ENCODE peak calls at places on chromosomes 1 and 21, in seven cellular contexts. J, O, L, C, Z, V and G are unnamed samples.

GRCh38 chr1:160629286-160630210 is 17.3 kb downstream of the SLAMF1 start:
- DNase-seq in C (no peak), V (no peak), O (peak), Z (no peak), L (no peak), J (no peak), G (no peak)

GRCh38 chr1:224058303-224058702 is 55.6 kb upstream of the FBXO28 start:
- DNase-seq in L (no peak), V (no peak), Z (no peak), C (no peak), O (no peak), J (peak), G (no peak)

GRCh38 chr1:182962554-182963115 is 9.7 kb upstream of the SHCBP1L start:
- DNase-seq in V (peak), L (peak), O (peak), C (peak), J (peak), Z (peak), G (peak)

GRCh38 chr1:174040387-174040786 is 18.2 kb upstream of the RC3H1 start:
- DNase-seq in V (no peak), Z (no peak), J (peak), O (no peak), L (no peak), C (peak), G (no peak)

GRCh38 chr1:19656780-19657475 is 7.7 kb upstream of the HTR6 start:
- DNase-seq in J (no peak), V (no peak), Z (no peak), O (no peak), C (no peak), L (no peak), G (no peak)

GRCh38 chr1:156936721-156937220 is 16.3 kb downstream of the LRRC71 start:
- DNase-seq in L (no peak), J (no peak), Z (no peak), O (no peak), V (no peak), C (no peak), G (no peak)

GRCh38 chr1:228345201-228345930 is 61.3 kb downstream of the TRIM11 start:
- DNase-seq in L (peak), J (no peak), C (no peak), Z (peak), O (no peak), V (peak), G (no peak)

GRCh38 chr1:241749924-241750695 is 97.9 kb upstream of the EXO1 start:
- DNase-seq in O (no peak), L (no peak), J (no peak), Z (no peak), C (no peak), V (no peak), G (no peak)

GRCh38 chr21:45455321-45456013 is 50.5 kb downstream of the COL18A1 start:
- DNase-seq in O (no peak), V (no peak), J (no peak), L (no peak), C (no peak), Z (no peak), G (no peak)